ENCODE peak calls at places on chromosomes 6 and 20, in five cellular contexts. M is cardiac muscle cell, E is GM23338, U is lung, P is psoas muscle. T is an unnamed sample.

GRCh38 chr20:50572922-50573777 is 63.0 kb downstream of the PTPN1 start:
- DNase-seq in U (no peak), E (no peak), P (peak; percentile 83), M (peak; percentile 93), T (no peak)

GRCh38 chr6:28817808-28818145 is 106.0 kb downstream of the TRIM27 start:
- DNase-seq in P (no peak), E (no peak), U (no peak), M (no peak), T (no peak)

GRCh38 chr6:71468841-71469750 is 180.5 kb downstream of the OGFRL1 start:
- DNase-seq in P (no peak), M (peak; percentile 88), U (peak; percentile 55), E (no peak), T (no peak)

GRCh38 chr6:134683783-134684765 is 265.8 kb downstream of the ALDH8A1 start:
- DNase-seq in M (peak; percentile 40), U (no peak), E (no peak), P (no peak), T (no peak)

GRCh38 chr20:37680420-37680819 is 13.4 kb upstream of the CTNNBL1 start:
- DNase-seq in M (no peak), U (no peak), P (no peak), E (no peak), T (no peak)

GRCh38 chr6:1952726-1953360 is 292.6 kb downstream of the GMDS start:
- DNase-seq in M (peak; percentile 88), P (no peak), U (no peak), E (no peak), T (no peak)

GRCh38 chr20:11130554-11131166 is 456.9 kb upstream of the JAG1 start:
- DNase-seq in P (no peak), E (no peak), M (no peak), U (no peak), T (no peak)

GRCh38 chr20:49037962-49038387 is 8.1 kb upstream of the CSE1L start:
- DNase-seq in U (no peak), E (no peak), P (no peak), M (peak; percentile 50), T (peak; percentile 54)

GRCh38 chr6:105519954-105520353 is 117.1 kb upstream of the PREP start:
- DNase-seq in M (no peak), P (no peak), E (no peak), U (no peak), T (no peak)

GRCh38 chr6:167290786-167291622 is at the start of gene UNC93A:
- DNase-seq in E (no peak), U (no peak), P (no peak), M (no peak), T (no peak)

GRCh38 chr6:167661456-167662103 is 165.1 kb upstream of the AFDN start:
- DNase-seq in M (no peak), E (no peak), P (no peak), U (no peak), T (no peak)

GRCh38 chr20:62136283-62137091 is 6.7 kb downstream of the PSMA7 start:
- DNase-seq in M (peak; percentile 77), U (peak; percentile 51), P (peak; percentile 67), E (peak; percentile 85), T (peak; percentile 56)

GRCh38 chr6:36936824-36937223 is 17.7 kb upstream of the PI16 start:
- DNase-seq in U (no peak), E (no peak), P (no peak), M (no peak), T (no peak)

GRCh38 chr6:161607696-161608297 is 333.9 kb upstream of the AGPAT4 start:
- DNase-seq in P (no peak), U (no peak), M (no peak), E (no peak), T (no peak)

GRCh38 chr20:63005240-63005861 is 1.4 kb downstream of the BHLHE23 start:
- DNase-seq in E (peak; percentile 54), P (no peak), M (no peak), U (no peak), T (no peak)

GRCh38 chr20:34861386-34862084 is 11.1 kb downstream of the GGT7 start:
- DNase-seq in E (no peak), M (no peak), P (peak; percentile 63), U (no peak), T (no peak)

GRCh38 chr6:36333889-36334288 is 2.8 kb downstream of the BNIP5 start:
- DNase-seq in P (no peak), U (no peak), E (peak; percentile 34), M (peak; percentile 74), T (no peak)

GRCh38 chr6:84728602-84729001 is 35.8 kb downstream of the TBX18 start:
- DNase-seq in E (peak; percentile 67), M (peak; percentile 48), P (no peak), U (no peak), T (no peak)

GRCh38 chr6:44432227-44432626 is 44.7 kb downstream of the CDC5L start:
- DNase-seq in U (no peak), M (no peak), P (no peak), E (no peak), T (no peak)

GRCh38 chr6:144104488-144104887 is 9.1 kb upstream of the SF3B5 start:
- DNase-seq in M (no peak), P (no peak), E (no peak), U (no peak), T (no peak)

GRCh38 chr6:144298167-144298671 is 13.1 kb downstream of the UTRN start:
- DNase-seq in M (no peak), U (no peak), P (no peak), E (no peak), T (no peak)

GRCh38 chr20:1565461-1565860 is 8.0 kb upstream of the SIRPD start:
- DNase-seq in E (no peak), P (no peak), U (no peak), M (no peak), T (no peak)

GRCh38 chr20:1566701-1567100 is 9.2 kb upstream of the SIRPD start:
- DNase-seq in P (no peak), M (no peak), E (no peak), U (no peak), T (no peak)

GRCh38 chr20:1569417-1569861 is 11.9 kb upstream of the SIRPD start:
- DNase-seq in E (no peak), U (no peak), M (peak; percentile 5), P (no peak), T (no peak)

GRCh38 chr20:1567392-1568165 is 10.1 kb upstream of the SIRPD start:
- DNase-seq in P (no peak), M (peak; percentile 33), U (no peak), E (peak; percentile 12), T (no peak)

DNA sequence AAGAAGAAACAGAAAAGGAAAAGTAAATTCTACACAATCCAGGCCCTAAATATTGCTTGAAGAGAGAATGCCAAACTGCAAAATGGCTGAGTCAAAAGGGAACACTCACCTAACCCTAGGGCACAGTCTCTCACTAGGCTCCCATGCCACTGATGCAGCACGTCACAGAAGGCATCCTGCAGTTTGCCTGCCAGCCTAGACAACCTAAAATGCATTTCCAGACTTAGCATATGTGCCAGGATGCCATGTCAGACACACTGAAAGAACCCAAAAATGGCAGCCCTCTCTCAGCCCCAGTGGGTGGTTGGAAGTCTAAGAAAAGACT is 10.6 kb upstream of the SIRPD start:
- DNase-seq in E (no peak), U (no peak), P (no peak), M (no peak), T (no peak)
- H3K36me3 ChIP-seq in E (no peaks in the 10 kb centered on the region), U (no peaks in the 10 kb centered on the region), P (no peaks in the 10 kb centered on the region), M (no peaks in the 10 kb centered on the region), T (no peaks in the 10 kb centered on the region)

DNA sequence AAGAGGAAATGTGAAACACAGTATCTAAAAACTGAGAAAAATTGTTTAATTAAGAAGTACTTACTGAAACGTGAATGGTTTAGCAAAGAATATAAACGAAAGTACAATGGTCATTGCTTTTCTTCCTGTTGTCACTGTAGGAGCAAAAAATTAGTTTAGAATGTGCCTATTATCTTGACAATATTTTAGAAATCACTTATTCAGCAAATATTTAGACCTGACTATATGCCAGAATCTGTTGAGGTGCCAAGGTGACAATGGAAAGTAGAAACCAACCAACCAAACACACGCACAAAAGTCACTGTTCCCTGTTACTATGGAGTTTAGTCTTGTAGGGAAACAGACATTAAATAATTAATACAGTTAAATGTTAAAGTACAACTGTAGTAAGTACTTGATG is 20.5 kb downstream of the SLC35B3 start:
- DNase-seq in P (no peak), U (no peak), E (no peak), M (no peak), T (no peak)
- H3K36me3 ChIP-seq in P (peaks cover 94% of the 10 kb centered on the region), U (peaks cover 17% of the 10 kb centered on the region), E (peaks cover 13% of the 10 kb centered on the region), M (peaks cover 32% of the 10 kb centered on the region), T (peaks cover 58% of the 10 kb centered on the region)

GRCh38 chr20:1457992-1458391 is 8.7 kb downstream of the NSFL1C start:
- DNase-seq in E (no peak), P (no peak), U (no peak), M (no peak), T (no peak)

GRCh38 chr20:1460275-1460674 is 6.4 kb downstream of the NSFL1C start:
- DNase-seq in M (no peak), P (no peak), E (no peak), U (no peak), T (no peak)

GRCh38 chr20:1451092-1451491 is 15.6 kb downstream of the NSFL1C start:
- DNase-seq in E (no peak), U (no peak), P (no peak), M (no peak), T (no peak)

GRCh38 chr20:1462001-1462400 is 4.6 kb downstream of the NSFL1C start:
- DNase-seq in E (no peak), P (no peak), U (no peak), M (no peak), T (no peak)

DNA sequence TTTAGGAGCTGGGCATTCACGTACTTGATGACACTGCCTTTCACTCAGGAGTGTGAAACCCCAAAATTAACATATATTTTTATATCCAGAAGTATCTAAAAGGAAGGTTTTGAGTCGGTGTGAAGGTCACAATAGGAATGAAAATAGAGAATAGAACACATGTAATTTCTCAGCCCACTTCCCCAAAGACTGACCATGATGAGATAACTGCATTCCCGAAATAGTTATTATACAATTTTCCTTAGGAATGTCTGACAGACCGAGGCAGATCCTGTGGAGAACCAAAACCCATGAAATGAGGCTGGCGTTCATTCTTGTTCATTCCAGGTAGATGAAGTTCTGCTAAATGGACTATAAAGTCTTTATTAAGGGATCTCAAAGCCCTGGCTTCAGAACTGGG is 10.3 kb downstream of the NSFL1C start:
- DNase-seq in E (no peak), U (no peak), P (no peak), M (peak; percentile 63), T (no peak)
- H3K36me3 ChIP-seq in E (peaks cover 61% of the 10 kb centered on the region), U (peaks cover 47% of the 10 kb centered on the region), P (peaks cover 100% of the 10 kb centered on the region), M (peaks cover 64% of the 10 kb centered on the region), T (peaks cover 25% of the 10 kb centered on the region)

DNA sequence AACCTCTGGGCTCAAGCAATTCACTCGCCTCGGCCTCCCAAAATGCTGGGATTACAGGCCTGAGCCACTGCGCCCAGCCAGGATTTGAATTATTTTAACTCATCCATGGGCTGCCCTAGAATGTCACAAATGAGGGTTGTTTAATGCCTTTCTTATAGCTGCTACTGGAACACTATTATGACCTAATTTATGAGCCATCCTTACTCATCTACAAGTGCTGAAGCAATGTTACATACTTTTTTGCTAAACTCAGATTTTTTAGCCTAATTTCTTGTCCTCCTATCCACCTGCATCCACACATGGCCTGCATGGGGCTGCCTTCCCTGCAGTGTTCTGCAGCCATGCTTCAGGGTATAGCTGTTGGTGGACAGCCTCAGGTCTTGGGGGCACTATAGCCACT is 59.9 kb downstream of the RTN4IP1 start:
- DNase-seq in M (no peak), P (no peak), E (no peak), U (no peak), T (no peak)
- H3K36me3 ChIP-seq in M (no peaks in the 10 kb centered on the region), P (peaks cover 29% of the 10 kb centered on the region), E (no peaks in the 10 kb centered on the region), U (no peaks in the 10 kb centered on the region), T (peaks cover 3% of the 10 kb centered on the region)

GRCh38 chr6:24426729-24427446 is 24.2 kb downstream of the MRS2 start:
- DNase-seq in M (no peak), E (no peak), P (no peak), U (no peak), T (no peak)
- H3K36me3 ChIP-seq in M (peaks cover 43% of the 10 kb centered on the region), E (peaks cover 31% of the 10 kb centered on the region), P (peaks cover 58% of the 10 kb centered on the region), U (peaks cover 13% of the 10 kb centered on the region), T (peaks cover 7% of the 10 kb centered on the region)

T was measured in naive thymus-derived CD4-positive, alpha-beta T cell.